ENCODE peak calls at places on chromosomes 13 and 19, in six cellular contexts. One of them, this sample, is unnamed.
A peak's percentile ranks its signal among the peaks of the same experiment; 100 is the strongest.

GRCh38 chr13:42796747-42797356 is 15.5 kb downstream of the FAM216B start:
- ATAC-seq in GM12878: no peak
- ATAC-seq in upper lobe of left lung: no peak
- ATAC-seq in K562: no peak
- ATAC-seq in HCT116: no peak
- ATAC-seq in HepG2: no peak
- ATAC-seq in this sample: no peak

GRCh38 chr13:106919638-106920037 is 351.7 kb upstream of the ARGLU1 start:
- ATAC-seq in HepG2: no peak
- ATAC-seq in GM12878: no peak
- ATAC-seq in upper lobe of left lung: no peak
- ATAC-seq in K562: no peak
- ATAC-seq in HCT116: no peak
- ATAC-seq in this sample: peak; percentile 58

GRCh38 chr19:5990289-5990797 is 12.4 kb upstream of the RANBP3 start:
- ATAC-seq in K562: peak; percentile 80
- ATAC-seq in HepG2: no peak
- ATAC-seq in GM12878: no peak
- ATAC-seq in HCT116: peak; percentile 74
- ATAC-seq in upper lobe of left lung: peak; percentile 39
- ATAC-seq in this sample: peak; percentile 38

GRCh38 chr19:46211201-46211881 is 18.2 kb upstream of the IGFL1 start:
- ATAC-seq in HepG2: no peak
- ATAC-seq in GM12878: no peak
- ATAC-seq in upper lobe of left lung: no peak
- ATAC-seq in K562: no peak
- ATAC-seq in HCT116: peak; percentile 94
- ATAC-seq in this sample: peak; percentile 43

GRCh38 chr13:108950333-108951010 is 321.1 kb downstream of the MYO16 start:
- ATAC-seq in upper lobe of left lung: no peak
- ATAC-seq in K562: no peak
- ATAC-seq in GM12878: no peak
- ATAC-seq in HepG2: no peak
- ATAC-seq in HCT116: no peak
- ATAC-seq in this sample: no peak

GRCh38 chr13:94902722-94903407 is 190.5 kb upstream of the SOX21 start:
- ATAC-seq in upper lobe of left lung: no peak
- ATAC-seq in K562: no peak
- ATAC-seq in GM12878: no peak
- ATAC-seq in HepG2: no peak
- ATAC-seq in HCT116: no peak
- ATAC-seq in this sample: no peak

GRCh38 chr19:10001899-10002298 is 8.4 kb downstream of the COL5A3 start:
- ATAC-seq in K562: peak; percentile 77
- ATAC-seq in GM12878: no peak
- ATAC-seq in HCT116: peak; percentile 59
- ATAC-seq in upper lobe of left lung: no peak
- ATAC-seq in HepG2: peak; percentile 89
- ATAC-seq in this sample: peak; percentile 58

GRCh38 chr13:34358811-34359513 is 541.0 kb downstream of the RFC3 start:
- ATAC-seq in GM12878: no peak
- ATAC-seq in K562: no peak
- ATAC-seq in HepG2: no peak
- ATAC-seq in HCT116: no peak
- ATAC-seq in upper lobe of left lung: no peak
- ATAC-seq in this sample: no peak

GRCh38 chr19:55600336-55601028 is 394 bp downstream of the ZNF524 start:
- ATAC-seq in HepG2: peak; percentile 12
- ATAC-seq in upper lobe of left lung: peak; percentile 1
- ATAC-seq in GM12878: peak; percentile 3
- ATAC-seq in HCT116: peak; percentile 6
- ATAC-seq in K562: no peak
- ATAC-seq in this sample: peak; percentile 3

GRCh38 chr19:10074153-10074552 is 12.0 kb upstream of the SHFL start:
- ATAC-seq in GM12878: peak; percentile 82
- ATAC-seq in HCT116: peak; percentile 83
- ATAC-seq in HepG2: peak; percentile 49
- ATAC-seq in upper lobe of left lung: no peak
- ATAC-seq in K562: peak; percentile 95
- ATAC-seq in this sample: no peak

GRCh38 chr13:95954266-95954665 is 98.9 kb downstream of the UGGT2 start:
- ATAC-seq in GM12878: no peak
- ATAC-seq in upper lobe of left lung: no peak
- ATAC-seq in K562: no peak
- ATAC-seq in HCT116: no peak
- ATAC-seq in HepG2: no peak
- ATAC-seq in this sample: no peak

GRCh38 chr13:73210218-73210883 is 151.5 kb downstream of the KLF5 start:
- ATAC-seq in K562: no peak
- ATAC-seq in upper lobe of left lung: no peak
- ATAC-seq in GM12878: no peak
- ATAC-seq in HepG2: peak; percentile 94
- ATAC-seq in HCT116: peak; percentile 86
- ATAC-seq in this sample: no peak

GRCh38 chr19:12786149-12786870 is 5.0 kb upstream of the JUNB start:
- ATAC-seq in upper lobe of left lung: peak; percentile 2
- ATAC-seq in HepG2: no peak
- ATAC-seq in K562: no peak
- ATAC-seq in GM12878: no peak
- ATAC-seq in HCT116: no peak
- ATAC-seq in this sample: no peak
- H3K4me1 ChIP-seq in upper lobe of left lung: peaks cover 76% of the 10 kb centered on the region
- H3K4me1 ChIP-seq in HepG2: peaks cover 88% of the 10 kb centered on the region
- H3K4me1 ChIP-seq in K562: peaks cover 76% of the 10 kb centered on the region
- H3K4me1 ChIP-seq in GM12878: peaks cover 74% of the 10 kb centered on the region
- H3K4me1 ChIP-seq in HCT116: peaks cover 80% of the 10 kb centered on the region
- H3K4me1 ChIP-seq in this sample: no peaks in the 10 kb centered on the region

GRCh38 chr19:49929121-49929610 is at the start of the genes ATF5 and NUP62:
- ATAC-seq in HepG2: peak; percentile 69
- ATAC-seq in HCT116: peak; percentile 49
- ATAC-seq in upper lobe of left lung: peak; percentile 84
- ATAC-seq in GM12878: peak; percentile 64
- ATAC-seq in K562: peak; percentile 65
- ATAC-seq in this sample: peak; percentile 60
- TF ChIP-seq POLR2AphosphoS5 in HepG2: no peak
- TF ChIP-seq POLR2AphosphoS5 in HCT116: peak; percentile 86
- TF ChIP-seq POLR2AphosphoS5 in upper lobe of left lung: peak; percentile 41
- TF ChIP-seq POLR2AphosphoS5 in GM12878: peak; percentile 94
- TF ChIP-seq POLR2AphosphoS5 in K562: peak; percentile 50
- TF ChIP-seq POLR2AphosphoS5 in this sample: peak; percentile 14

GRCh38 chr19:49889687-49890348 is 6.9 kb downstream of the IL4I1 start:
- ATAC-seq in HepG2: no peak
- ATAC-seq in K562: peak; percentile 86
- ATAC-seq in upper lobe of left lung: peak; percentile 89
- ATAC-seq in GM12878: peak; percentile 31
- ATAC-seq in HCT116: peak; percentile 78
- ATAC-seq in this sample: peak; percentile 79

GRCh38 chr19:49890349-49891311 is 6.1 kb downstream of the IL4I1 start:
- ATAC-seq in K562: peak; percentile 92
- ATAC-seq in HepG2: no peak
- ATAC-seq in upper lobe of left lung: peak; percentile 38
- ATAC-seq in HCT116: peak; percentile 91
- ATAC-seq in GM12878: peak; percentile 55
- ATAC-seq in this sample: peak; percentile 40

GRCh38 chr19:49888478-49888901 is 8.2 kb downstream of the IL4I1 start:
- ATAC-seq in upper lobe of left lung: no peak
- ATAC-seq in GM12878: peak; percentile 3
- ATAC-seq in HepG2: no peak
- ATAC-seq in K562: no peak
- ATAC-seq in HCT116: no peak
- ATAC-seq in this sample: no peak

GRCh38 chr19:49887653-49888477 is 8.8 kb downstream of the IL4I1 start:
- ATAC-seq in HepG2: no peak
- ATAC-seq in K562: no peak
- ATAC-seq in HCT116: no peak
- ATAC-seq in upper lobe of left lung: no peak
- ATAC-seq in GM12878: peak; percentile 35
- ATAC-seq in this sample: no peak

GRCh38 chr19:49889038-49889686 is 7.5 kb downstream of the IL4I1 start:
- ATAC-seq in upper lobe of left lung: no peak
- ATAC-seq in HCT116: no peak
- ATAC-seq in GM12878: no peak
- ATAC-seq in HepG2: no peak
- ATAC-seq in K562: no peak
- ATAC-seq in this sample: no peak
- TF ChIP-seq POLR2A in upper lobe of left lung: no peak
- TF ChIP-seq POLR2A in HCT116: no peak
- TF ChIP-seq POLR2A in GM12878: no peak
- TF ChIP-seq POLR2A in HepG2: no peak
- TF ChIP-seq POLR2A in K562: no peak
- TF ChIP-seq POLR2A in this sample: no peak

GRCh38 chr13:32024750-32025149 is 6.8 kb upstream of the FRY start:
- ATAC-seq in upper lobe of left lung: no peak
- ATAC-seq in HCT116: no peak
- ATAC-seq in K562: no peak
- ATAC-seq in HepG2: no peak
- ATAC-seq in GM12878: no peak
- ATAC-seq in this sample: no peak
- H3K4me1 ChIP-seq in upper lobe of left lung: no peaks in the 10 kb centered on the region
- H3K4me1 ChIP-seq in HCT116: no peaks in the 10 kb centered on the region
- H3K4me1 ChIP-seq in K562: no peaks in the 10 kb centered on the region
- H3K4me1 ChIP-seq in HepG2: peaks cover 20% of the 10 kb centered on the region
- H3K4me1 ChIP-seq in GM12878: no peaks in the 10 kb centered on the region
- H3K4me1 ChIP-seq in this sample: no peaks in the 10 kb centered on the region

GRCh38 chr19:47232422-47233211 is 1.6 kb upstream of the BBC3 start:
- ATAC-seq in HepG2: no peak
- ATAC-seq in upper lobe of left lung: peak; percentile 44
- ATAC-seq in K562: no peak
- ATAC-seq in HCT116: peak; percentile 42
- ATAC-seq in GM12878: no peak
- ATAC-seq in this sample: no peak
- TF ChIP-seq POLR2AphosphoS5 in HepG2: no peak
- TF ChIP-seq POLR2AphosphoS5 in upper lobe of left lung: peak; percentile 6
- TF ChIP-seq POLR2AphosphoS5 in K562: no peak
- TF ChIP-seq POLR2AphosphoS5 in HCT116: peak; percentile 54
- TF ChIP-seq POLR2AphosphoS5 in GM12878: no peak
- TF ChIP-seq POLR2AphosphoS5 in this sample: no peak

DNA sequence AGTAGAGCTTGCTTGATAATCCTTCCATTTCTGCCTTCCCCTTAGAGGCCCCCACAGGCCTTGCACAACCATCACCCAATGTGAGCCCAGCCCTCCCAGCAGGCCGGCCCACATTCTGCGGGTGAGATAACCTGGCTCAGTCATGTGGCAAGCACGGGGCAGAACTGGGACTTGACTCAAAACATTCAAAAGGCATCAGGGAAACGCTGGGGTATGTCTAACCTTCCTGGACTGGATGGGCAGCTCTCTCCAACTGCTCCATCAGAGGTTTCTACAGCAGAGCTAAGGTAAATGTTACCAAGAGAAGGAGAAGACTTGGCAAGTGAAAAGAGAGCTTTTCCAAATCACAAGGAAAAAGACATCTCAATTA is 24.8 kb downstream of the EPS15L1 start:
- ATAC-seq in HepG2: peak; percentile 98
- ATAC-seq in HCT116: peak; percentile 59
- ATAC-seq in K562: peak; percentile 98
- ATAC-seq in GM12878: peak; percentile 71
- ATAC-seq in upper lobe of left lung: peak; percentile 94
- ATAC-seq in this sample: peak; percentile 90
- TF ChIP-seq POLR2A in HepG2: no peak
- TF ChIP-seq POLR2A in HCT116: no peak
- TF ChIP-seq POLR2A in K562: no peak
- TF ChIP-seq POLR2A in GM12878: peak; percentile 53
- TF ChIP-seq POLR2A in upper lobe of left lung: no peak
- TF ChIP-seq POLR2A in this sample: no peak

GRCh38 chr19:18021121-18021755 is 13.3 kb downstream of the ARRDC2 start:
- ATAC-seq in HCT116: peak; percentile 32
- ATAC-seq in K562: peak; percentile 39
- ATAC-seq in HepG2: peak; percentile 16
- ATAC-seq in upper lobe of left lung: peak; percentile 73
- ATAC-seq in GM12878: peak; percentile 50
- ATAC-seq in this sample: peak; percentile 60
- H3K4me1 ChIP-seq in HCT116: peaks cover 29% of the 10 kb centered on the region
- H3K4me1 ChIP-seq in K562: peaks cover 17% of the 10 kb centered on the region
- H3K4me1 ChIP-seq in HepG2: peaks cover 62% of the 10 kb centered on the region
- H3K4me1 ChIP-seq in upper lobe of left lung: peaks cover 79% of the 10 kb centered on the region
- H3K4me1 ChIP-seq in GM12878: peaks cover 17% of the 10 kb centered on the region
- H3K4me1 ChIP-seq in this sample: peaks cover 84% of the 10 kb centered on the region

GRCh38 chr19:29321116-29321515 is 108.2 kb upstream of the UQCRFS1 start:
- ATAC-seq in GM12878: no peak
- ATAC-seq in HepG2: no peak
- ATAC-seq in HCT116: no peak
- ATAC-seq in upper lobe of left lung: no peak
- ATAC-seq in K562: no peak
- ATAC-seq in this sample: no peak

GRCh38 chr19:29318581-29318980 is 105.6 kb upstream of the UQCRFS1 start:
- ATAC-seq in GM12878: no peak
- ATAC-seq in HCT116: no peak
- ATAC-seq in HepG2: no peak
- ATAC-seq in K562: no peak
- ATAC-seq in upper lobe of left lung: no peak
- ATAC-seq in this sample: no peak

GRCh38 chr19:29323046-29323971 is 110.4 kb upstream of the UQCRFS1 start:
- ATAC-seq in K562: no peak
- ATAC-seq in HepG2: no peak
- ATAC-seq in HCT116: no peak
- ATAC-seq in GM12878: no peak
- ATAC-seq in upper lobe of left lung: no peak
- ATAC-seq in this sample: no peak

GRCh38 chr19:29320076-29320475 is 107.1 kb upstream of the UQCRFS1 start:
- ATAC-seq in GM12878: no peak
- ATAC-seq in K562: no peak
- ATAC-seq in upper lobe of left lung: no peak
- ATAC-seq in HCT116: no peak
- ATAC-seq in HepG2: no peak
- ATAC-seq in this sample: no peak

DNA sequence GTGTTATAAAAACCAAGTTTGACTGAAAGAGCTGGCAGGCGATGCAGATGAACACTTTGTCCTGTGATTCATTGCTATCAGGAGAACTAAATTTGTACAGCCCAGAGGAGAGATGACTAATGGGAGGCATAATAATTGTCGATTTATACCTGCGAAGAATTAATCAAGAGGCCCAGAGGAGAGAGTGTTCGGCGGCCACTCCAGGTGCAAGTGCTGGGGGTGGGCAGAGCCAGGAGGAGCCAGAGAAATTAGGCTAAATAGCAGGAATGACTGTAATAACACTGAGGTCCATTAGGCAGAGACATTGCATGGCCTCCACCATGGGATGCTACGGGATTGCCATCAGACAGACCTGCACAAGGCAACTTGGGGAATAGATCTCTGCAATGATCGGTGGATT is 107.7 kb upstream of the UQCRFS1 start:
- ATAC-seq in GM12878: no peak
- ATAC-seq in HCT116: no peak
- ATAC-seq in HepG2: no peak
- ATAC-seq in upper lobe of left lung: no peak
- ATAC-seq in K562: no peak
- ATAC-seq in this sample: no peak
- TF ChIP-seq POLR2AphosphoS5 in GM12878: no peak
- TF ChIP-seq POLR2AphosphoS5 in HCT116: no peak
- TF ChIP-seq POLR2AphosphoS5 in HepG2: no peak
- TF ChIP-seq POLR2AphosphoS5 in upper lobe of left lung: no peak
- TF ChIP-seq POLR2AphosphoS5 in K562: no peak
- TF ChIP-seq POLR2AphosphoS5 in this sample: no peak

This sample was measured in gastroesophageal sphincter.